ENCODE peak calls at places on chromosomes 4 and X, in four cellular contexts. C is dorsolateral prefrontal cortex, S is heart right ventricle, P is osteoblast. U is an unnamed sample.

GRCh38 chrX:54494970-54495813 is 842 bp downstream of the FGD1 start:
- DNase-seq in C (no peak), S (no peak), P (peak; percentile 91), U (no peak)

GRCh38 chrX:115949900-115950822 is 220.4 kb upstream of the AGTR2 start:
- DNase-seq in C (peak; percentile 81), S (no peak), P (no peak), U (no peak)

GRCh38 chr4:6064383-6064782 is 46.2 kb upstream of the C4orf50 start:
- DNase-seq in C (no peak), S (no peak), P (no peak), U (no peak)

GRCh38 chr4:33625762-33626161 is 2618.6 kb downstream of the ARAP2 start:
- DNase-seq in C (no peak), S (no peak), P (no peak), U (no peak)

GRCh38 chr4:111450867-111451266 is 694.4 kb upstream of the FAM241A start:
- DNase-seq in C (no peak), S (no peak), P (no peak), U (no peak)

GRCh38 chr4:10075953-10076391 is 40.6 kb downstream of the WDR1 start:
- DNase-seq in C (no peak), S (no peak), P (no peak), U (no peak)

GRCh38 chrX:103157511-103158316 is 57.2 kb upstream of the BEX4 start:
- DNase-seq in C (no peak), S (peak; percentile 13), P (no peak), U (peak; percentile 23)

GRCh38 chr4:175147233-175147632 is 229.1 kb downstream of the ADAM29 start:
- DNase-seq in C (no peak), S (no peak), P (no peak), U (no peak)

GRCh38 chr4:155906554-155907247 is 3.2 kb downstream of the TDO2 start:
- DNase-seq in C (no peak), S (peak; percentile 59), P (peak; percentile 83), U (no peak)

GRCh38 chrX:85992811-85993229 is 54.5 kb downstream of the CHM start:
- DNase-seq in C (no peak), S (no peak), P (no peak), U (no peak)

GRCh38 chr4:3374011-3374645 is 67.6 kb upstream of the HGFAC start:
- DNase-seq in C (no peak), S (no peak), P (no peak), U (no peak)

GRCh38 chr4:2059726-2060577 is 825 bp downstream of the NAT8L start:
- DNase-seq in C (peak; percentile 53), S (no peak), P (peak; percentile 86), U (no peak)

GRCh38 chr4:17138847-17139246 is 240.4 kb upstream of the LDB2 start:
- DNase-seq in C (no peak), S (no peak), P (no peak), U (no peak)

GRCh38 chr4:4866124-4866832 is 6.8 kb downstream of the MSX1 start:
- DNase-seq in C (no peak), S (no peak), P (peak; percentile 94), U (no peak)

GRCh38 chr4:11801466-11802446 is 373.1 kb upstream of the HS3ST1 start:
- DNase-seq in C (no peak), S (no peak), P (no peak), U (no peak)

GRCh38 chrX:18683027-18683426 is 11.1 kb upstream of the RS1 start:
- DNase-seq in C (no peak), S (no peak), P (no peak), U (no peak)

GRCh38 chr4:119581480-119581879 is 47.1 kb downstream of the PDE5A start:
- DNase-seq in C (no peak), S (no peak), P (no peak), U (no peak)

GRCh38 chrX:10750581-10750980 is 130.2 kb upstream of the MID1 start:
- DNase-seq in C (no peak), S (no peak), P (no peak), U (no peak)

GRCh38 chrX:124332481-124333424 is at the start of gene TEX13D:
- DNase-seq in C (no peak), S (no peak), P (no peak), U (no peak)

GRCh38 chrX:17613979-17614572 is 123.2 kb upstream of the SCML1 start:
- DNase-seq in C (no peak), S (no peak), P (no peak), U (no peak)

GRCh38 chr4:168840988-168841681 is 168.9 kb downstream of the CBR4 start:
- DNase-seq in C (peak; percentile 57), S (peak; percentile 44), P (no peak), U (no peak)

GRCh38 chrX:16589211-16589610 is 60.7 kb upstream of the S100G start:
- DNase-seq in C (no peak), S (no peak), P (no peak), U (no peak)
- H3K27ac ChIP-seq in C (no peak overlapping the region), S (no peak overlapping the region), P (peak overlapping the region; percentile 32), U (no peak overlapping the region)

DNA sequence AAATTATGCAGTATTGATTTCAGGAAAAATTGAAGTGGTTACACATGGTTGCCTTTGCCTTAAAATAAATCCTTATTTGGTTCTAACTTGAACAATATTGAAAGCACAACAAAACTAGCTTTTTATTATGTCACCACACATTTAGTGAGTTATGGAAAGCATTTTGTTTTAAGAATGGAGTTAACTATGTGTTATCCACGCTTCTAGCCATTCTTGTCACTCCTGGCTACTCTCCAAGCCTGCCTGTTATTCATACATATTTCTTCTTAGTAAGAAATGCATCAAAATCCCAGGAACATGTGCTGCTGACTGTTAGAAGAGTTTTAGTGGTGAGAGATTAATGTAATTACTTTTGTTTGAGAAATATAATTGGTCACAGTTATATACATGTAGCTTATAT is 73.9 kb downstream of the FAT4 start:
- DNase-seq in C (no peak), S (no peak), P (peak; percentile 78), U (no peak)
- H3K27ac ChIP-seq in C (no peak overlapping the region), S (no peak overlapping the region), P (peak overlapping the region; percentile 67), U (no peak overlapping the region)

GRCh38 chr4:62131049-62131448 is 930.9 kb downstream of the ADGRL3 start:
- DNase-seq in C (no peak), S (no peak), P (no peak), U (no peak)

GRCh38 chr4:62135565-62136156 is 935.5 kb downstream of the ADGRL3 start:
- DNase-seq in C (no peak), S (no peak), P (no peak), U (no peak)

GRCh38 chr4:62133977-62134376 is 933.9 kb downstream of the ADGRL3 start:
- DNase-seq in C (no peak), S (peak; percentile 45), P (no peak), U (no peak)

DNA sequence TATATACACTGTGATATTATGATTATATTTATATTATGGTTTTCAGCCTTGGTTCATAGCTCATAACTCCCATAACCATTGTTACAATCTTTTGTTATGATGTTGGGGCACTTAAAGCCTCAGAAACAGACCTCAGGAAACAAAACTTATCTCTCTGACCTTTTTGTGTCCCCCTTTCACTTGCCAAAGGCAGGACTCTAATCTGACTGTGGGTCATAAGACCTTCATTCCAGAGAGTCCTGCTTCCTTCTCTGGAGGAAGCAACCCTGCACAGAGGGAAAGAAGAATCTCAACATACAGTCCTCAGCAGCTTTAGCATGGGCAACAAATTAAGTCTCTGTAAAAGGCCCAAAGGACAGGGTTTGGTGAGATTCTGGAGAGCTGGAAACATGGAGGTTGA is 933.4 kb downstream of the ADGRL3 start:
- DNase-seq in C (no peak), S (peak; percentile 32), P (no peak), U (no peak)
- H3K27ac ChIP-seq in C (no peak overlapping the region), S (peak overlapping the region; percentile 76), P (no peak overlapping the region), U (no peak overlapping the region)

GRCh38 chrX:13747836-13748235 is 13.3 kb downstream of the OFD1 start:
- DNase-seq in C (no peak), S (peak; percentile 18), P (peak; percentile 57), U (peak; percentile 20)
- H3K27ac ChIP-seq in C (no peak overlapping the region), S (no peak overlapping the region), P (no peak overlapping the region), U (no peak overlapping the region)

GRCh38 chr4:115272585-115272984 is 159.2 kb upstream of the NDST4 start:
- DNase-seq in C (no peak), S (no peak), P (no peak), U (no peak)
- H3K27ac ChIP-seq in C (no peak overlapping the region), S (no peak overlapping the region), P (no peak overlapping the region), U (no peak overlapping the region)

GRCh38 chr4:40196724-40197281 is at the start of gene RHOH:
- DNase-seq in C (no peak), S (no peak), P (no peak), U (peak; percentile 91)

GRCh38 chr4:40196260-40196659 is 571 bp upstream of the RHOH start:
- DNase-seq in C (no peak), S (no peak), P (no peak), U (peak; percentile 57)

GRCh38 chr4:40199179-40199670 is 2.4 kb downstream of the RHOH start:
- DNase-seq in C (no peak), S (no peak), P (no peak), U (peak; percentile 47)

GRCh38 chr4:40199999-40200880 is 3.4 kb downstream of the RHOH start:
- DNase-seq in C (no peak), S (no peak), P (no peak), U (peak; percentile 70)

DNA sequence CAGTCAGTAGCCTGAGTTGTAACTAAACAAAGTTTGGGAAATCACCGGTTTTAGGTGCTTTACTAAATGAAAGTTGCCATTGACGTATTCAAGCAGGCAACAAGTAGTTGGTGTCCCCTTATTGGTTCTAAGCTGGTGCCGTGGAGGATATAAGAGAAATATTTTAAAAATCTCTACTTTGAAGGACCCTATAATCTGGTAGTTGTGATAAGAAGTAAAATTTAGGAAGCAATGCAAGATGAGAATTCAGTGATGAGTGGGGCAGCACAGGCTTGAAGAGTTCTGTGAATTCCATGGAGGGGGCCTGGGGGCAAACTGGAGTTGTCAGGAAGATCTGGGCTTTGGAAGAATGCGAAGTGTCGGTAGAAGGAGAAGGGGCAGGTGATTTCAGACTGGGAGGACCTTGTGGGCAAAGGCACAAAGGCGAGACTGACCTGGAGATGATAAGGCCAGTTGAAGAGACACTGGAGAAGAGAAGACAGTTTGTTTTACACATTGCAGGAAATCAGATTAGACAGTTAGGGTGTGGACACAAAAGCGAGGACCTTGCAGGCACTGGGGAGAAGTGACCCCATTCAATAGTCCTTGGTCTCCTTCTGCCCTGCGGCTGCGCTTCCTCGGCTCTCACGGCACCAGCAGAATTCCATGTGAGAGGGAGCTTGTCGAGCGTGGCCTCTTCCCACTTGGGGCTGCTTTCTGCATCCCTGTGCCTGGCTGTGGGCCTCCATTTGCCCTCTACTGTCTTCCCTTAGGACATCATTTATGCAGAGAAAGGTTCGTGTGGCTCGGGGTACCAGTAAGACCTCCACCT is 1.3 kb downstream of the RHOH start:
- DNase-seq in C (no peak), S (no peak), P (no peak), U (peak; percentile 35)
- H3K27ac ChIP-seq in C (no peak overlapping the region), S (no peak overlapping the region), P (no peak overlapping the region), U (peak overlapping the region; percentile 98)

U was measured in DND-41.